ENCODE peak calls at places on chromosomes 16 and 17, in six cellular contexts. B is GM12865, A is left lung, U is MCF 10A, G is right atrium auricular region, F is PC-9. V is an unnamed sample.

GRCh38 chr17:48618366-48618896 is 3.3 kb upstream of the HOXB8 start:
- DNase-seq in F (peak; percentile 73), B (peak; percentile 77), G (peak; percentile 90), U (peak; percentile 77), A (peak; percentile 95), V (peak; percentile 96)

GRCh38 chr17:78407387-78407990 is 29.0 kb downstream of the PGS1 start:
- DNase-seq in B (no peak), A (peak; percentile 32), U (no peak), F (no peak), G (no peak), V (no peak)

GRCh38 chr17:2372180-2372579 is 28.7 kb downstream of the MNT start:
- DNase-seq in F (no peak), A (no peak), G (no peak), U (no peak), B (no peak), V (no peak)

GRCh38 chr17:41060052-41060604 is at the start of gene KRTAP2-3:
- DNase-seq in A (no peak), B (no peak), G (no peak), F (peak; percentile 93), U (peak; percentile 62), V (no peak)

GRCh38 chr16:73037845-73038570 is 9.9 kb downstream of the ZFHX3 start:
- DNase-seq in F (peak; percentile 32), G (no peak), U (no peak), B (no peak), A (no peak), V (no peak)

GRCh38 chr17:5272313-5272712 is 9.8 kb upstream of the RABEP1 start:
- DNase-seq in A (no peak), U (no peak), G (no peak), B (no peak), F (no peak), V (no peak)

GRCh38 chr16:21608647-21609328 is 9.4 kb downstream of the METTL9 start:
- DNase-seq in U (peak; percentile 45), A (no peak), F (no peak), G (no peak), B (peak; percentile 27), V (no peak)

GRCh38 chr17:5508855-5509254 is 22.5 kb downstream of the MIS12 start:
- DNase-seq in G (no peak), A (no peak), U (no peak), F (no peak), B (no peak), V (peak; percentile 30)

GRCh38 chr17:10210151-10210574 is 11.8 kb upstream of the GAS7 start:
- DNase-seq in F (peak; percentile 39), B (no peak), A (no peak), G (no peak), U (peak; percentile 61), V (no peak)

GRCh38 chr17:13725286-13725990 is 123.7 kb upstream of the HS3ST3A1 start:
- DNase-seq in G (no peak), A (no peak), B (no peak), F (no peak), U (peak; percentile 49), V (no peak)

GRCh38 chr16:89359296-89360147 is 130.8 kb downstream of the ANKRD11 start:
- DNase-seq in G (no peak), F (no peak), U (no peak), A (no peak), B (no peak), V (no peak)

GRCh38 chr17:48131216-48131824 is 23.8 kb downstream of the SNX11 start:
- DNase-seq in U (peak; percentile 85), A (no peak), F (peak; percentile 64), B (peak; percentile 76), G (no peak), V (peak; percentile 69)

GRCh38 chr16:88779406-88780099 is 5.5 kb downstream of the PIEZO1 start:
- DNase-seq in F (no peak), B (no peak), G (no peak), U (no peak), A (peak; percentile 54), V (no peak)

GRCh38 chr17:4215882-4216411 is 47.8 kb downstream of the ANKFY1 start:
- DNase-seq in U (no peak), A (no peak), F (no peak), G (no peak), B (no peak), V (no peak)

GRCh38 chr16:31141489-31142108 is 6.1 kb upstream of the PRSS8 start:
- DNase-seq in G (no peak), U (no peak), B (no peak), A (peak; percentile 73), F (peak; percentile 68), V (no peak)

GRCh38 chr17:969767-970387 is 9.7 kb downstream of the NXN start:
- DNase-seq in A (no peak), U (no peak), F (no peak), G (no peak), B (no peak), V (no peak)

GRCh38 chr16:58035356-58036170 is 10.0 kb downstream of the MMP15 start:
- DNase-seq in F (peak; percentile 18), A (no peak), U (no peak), B (no peak), G (no peak), V (no peak)

GRCh38 chr17:47776330-47777197 is 43.5 kb downstream of the TBX21 start:
- DNase-seq in U (peak; percentile 56), B (peak; percentile 57), A (no peak), G (no peak), F (peak; percentile 40), V (peak; percentile 20)

GRCh38 chr17:72754513-72754912 is 338.0 kb downstream of the SLC39A11 start:
- DNase-seq in F (no peak), G (no peak), A (no peak), B (no peak), U (no peak), V (no peak)

GRCh38 chr17:51371732-51372151 is 111.4 kb downstream of the UTP18 start:
- DNase-seq in G (no peak), B (peak; percentile 83), F (no peak), U (peak; percentile 77), A (no peak), V (peak; percentile 51)
- TF ChIP-seq CTCF in G (no peak), B (peak; percentile 73), F (peak; percentile 67), U (peak; percentile 74), A (peak; percentile 40), V (peak; percentile 82)

GRCh38 chr16:67240506-67240905 is 6.8 kb downstream of the FHOD1 start:
- DNase-seq in A (peak; percentile 80), G (no peak), B (no peak), U (peak; percentile 26), F (no peak), V (no peak)

GRCh38 chr16:67242138-67242730 is 5.0 kb downstream of the FHOD1 start:
- DNase-seq in U (no peak), A (no peak), F (no peak), G (no peak), B (no peak), V (no peak)

GRCh38 chr16:67238806-67239470 is 8.3 kb downstream of the FHOD1 start:
- DNase-seq in A (peak; percentile 30), U (no peak), G (no peak), B (no peak), F (no peak), V (no peak)

GRCh38 chr16:67243481-67243880 is 3.8 kb downstream of the FHOD1 start:
- DNase-seq in F (no peak), G (no peak), A (peak; percentile 59), B (no peak), U (no peak), V (no peak)

DNA sequence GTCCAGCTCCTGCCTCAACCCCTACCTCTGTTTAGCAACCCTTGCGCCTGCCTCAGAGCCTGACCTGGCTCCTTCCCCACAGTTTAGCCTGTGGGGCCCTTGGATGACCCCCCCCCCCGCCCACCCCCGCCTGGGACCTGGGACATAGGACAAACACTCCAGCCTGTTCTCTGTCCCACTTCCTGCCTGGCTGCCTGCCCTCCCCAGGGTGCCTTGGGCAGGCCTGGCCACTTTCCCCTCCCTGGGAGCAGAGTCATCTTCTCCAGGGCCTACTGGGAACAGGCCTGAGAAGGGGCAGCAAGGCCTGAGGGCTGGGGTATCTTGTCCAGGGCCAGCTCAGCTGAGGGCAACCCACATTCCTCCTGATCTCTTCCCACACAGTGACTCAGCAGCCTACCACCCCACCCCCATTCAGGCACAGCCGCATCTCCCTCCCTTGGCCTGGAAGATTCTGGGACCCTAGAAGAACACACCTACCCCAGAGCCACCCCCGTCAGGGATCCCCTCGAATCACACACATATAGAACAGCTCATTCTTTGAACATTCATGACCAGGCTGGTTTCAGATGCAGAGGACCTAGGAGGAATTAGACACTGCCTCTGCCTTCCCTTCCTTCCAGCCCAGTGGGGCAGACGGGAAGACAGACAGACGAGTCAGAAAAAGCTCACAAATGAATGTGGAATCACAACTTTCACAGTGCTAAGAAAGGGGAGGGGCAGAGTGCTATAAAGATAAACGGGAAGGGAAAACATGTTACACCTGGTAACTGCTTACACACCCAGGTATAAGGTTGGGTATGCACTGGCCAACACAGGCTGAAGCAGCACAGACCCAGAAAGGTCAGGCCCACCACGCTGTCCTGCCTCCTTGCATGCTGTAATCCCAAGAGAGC is 6.0 kb downstream of the FHOD1 start:
- DNase-seq in U (peak; percentile 79), F (peak; percentile 84), A (peak; percentile 89), G (peak; percentile 83), B (no peak), V (no peak)
- TF ChIP-seq CTCF in U (no peak), F (no peak), A (no peak), G (no peak), B (no peak), V (no peak)

GRCh38 chr16:77409311-77409710 is 25.5 kb downstream of the ADAMTS18 start:
- DNase-seq in F (no peak), A (no peak), B (no peak), G (no peak), U (no peak), V (no peak)

GRCh38 chr16:77403732-77404131 is 31.1 kb downstream of the ADAMTS18 start:
- DNase-seq in U (no peak), A (no peak), G (no peak), F (no peak), B (no peak), V (no peak)

GRCh38 chr16:77408607-77409006 is 26.2 kb downstream of the ADAMTS18 start:
- DNase-seq in U (no peak), G (no peak), F (no peak), B (peak; percentile 19), A (no peak), V (no peak)

GRCh38 chr16:77404823-77405222 is 30.0 kb downstream of the ADAMTS18 start:
- DNase-seq in A (peak; percentile 17), U (no peak), G (no peak), B (no peak), F (no peak), V (no peak)

GRCh38 chr16:77406680-77407079 is 28.2 kb downstream of the ADAMTS18 start:
- DNase-seq in F (no peak), U (peak; percentile 10), G (no peak), B (no peak), A (no peak), V (no peak)
- TF ChIP-seq CTCF in F (peak; percentile 51), U (no peak), G (no peak), B (no peak), A (no peak), V (peak; percentile 31)

DNA sequence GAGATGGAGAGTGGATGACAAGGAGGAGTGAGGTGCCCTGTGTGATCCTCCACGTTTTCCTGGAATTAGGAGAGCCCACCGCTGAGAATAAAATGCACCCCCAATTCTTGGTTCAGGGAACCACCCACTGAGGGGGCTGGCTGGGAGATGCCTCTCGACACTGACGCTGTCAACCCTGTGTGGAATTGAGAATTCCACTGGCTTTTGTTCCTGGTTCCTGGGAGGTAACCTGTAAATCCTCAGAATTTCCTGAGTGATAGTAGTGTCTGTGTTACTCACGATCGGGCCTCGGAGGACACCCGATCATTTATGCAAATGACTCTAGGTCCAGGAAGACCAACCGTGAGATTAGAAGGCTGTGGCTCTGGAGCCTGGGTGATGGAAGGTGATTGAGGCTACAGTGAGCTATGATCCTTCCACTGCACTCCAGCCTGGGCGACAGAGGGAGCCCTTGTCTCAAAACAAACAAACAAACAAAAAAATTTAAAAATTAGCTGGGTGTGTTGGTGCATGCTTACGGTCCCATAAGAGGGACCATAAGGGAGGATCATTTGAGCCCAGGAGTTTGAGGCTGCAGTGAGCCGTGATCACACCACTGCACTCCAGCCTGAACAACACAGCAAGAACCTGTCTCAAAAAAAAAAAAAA is 11.7 kb upstream of the PRPSAP1 start:
- DNase-seq in G (no peak), U (peak; percentile 40), B (peak; percentile 58), F (no peak), A (peak; percentile 2), V (no peak)
- TF ChIP-seq CTCF in G (no peak), U (peak; percentile 8), B (peak; percentile 45), F (peak; percentile 65), A (no peak), V (no peak)